ENCODE peak calls at places on chromosome 5, in ten cellular contexts. G is NB4; M is stimulated activated CD8-positive, alpha-beta memory T cell treated with anti-CD3 and anti-CD28 coated beads, Interleukin-12 subunit alpha, Interleukin-12 subunit beta, amount 100 ng/mL, for 1 hour; Z is cardiac muscle cell; I is SIG-M5; N is fibroblast of mammary gland; J is HFFc6; A is effector memory CD4-positive, alpha-beta T cell; P is H7; L is transverse colon. B is an unnamed sample.

GRCh38 chr5:67989457-67989856 is 226.1 kb upstream of the PIK3R1 start:
- DNase-seq in G (no peak), M (no peak), Z (no peak), I (no peak), N (peak), J (no peak), A (no peak), P (peak), L (no peak), B (no peak)

GRCh38 chr5:73603998-73604397 is 22.0 kb upstream of the ARHGEF28 start:
- DNase-seq in G (no peak), M (no peak), Z (no peak), I (no peak), N (no peak), J (no peak), A (no peak), P (no peak), L (no peak), B (no peak)

GRCh38 chr5:1564182-1564748 is 40.5 kb upstream of the LPCAT1 start:
- DNase-seq in G (peak), M (no peak), Z (no peak), I (peak), N (peak), J (peak), A (no peak), P (peak), L (peak), B (no peak)

GRCh38 chr5:128366147-128366546 is 171.9 kb downstream of the FBN2 start:
- DNase-seq in G (no peak), M (no peak), Z (no peak), I (no peak), N (no peak), J (no peak), A (no peak), P (no peak), L (no peak), B (no peak)

GRCh38 chr5:74432240-74432639 is 208.3 kb downstream of the ENC1 start:
- DNase-seq in G (no peak), M (no peak), Z (no peak), I (no peak), N (no peak), J (no peak), A (no peak), P (no peak), L (no peak), B (no peak)

GRCh38 chr5:81819556-81820314 is 68.8 kb upstream of the SSBP2 start:
- DNase-seq in G (peak), M (no peak), Z (no peak), I (no peak), N (peak), J (peak), A (no peak), P (no peak), L (no peak), B (no peak)

GRCh38 chr5:111347021-111347420 is 122.8 kb downstream of the CAMK4 start:
- DNase-seq in G (no peak), M (no peak), Z (no peak), I (no peak), N (no peak), J (no peak), A (no peak), P (no peak), L (no peak), B (no peak)

GRCh38 chr5:37214550-37214949 is 34.6 kb downstream of the CPLANE1 start:
- DNase-seq in G (peak), M (no peak), Z (no peak), I (no peak), N (no peak), J (no peak), A (no peak), P (no peak), L (no peak), B (no peak)

GRCh38 chr5:138989720-138990119 is 114.6 kb upstream of the LRRTM2 start:
- DNase-seq in G (no peak), M (no peak), Z (no peak), I (no peak), N (peak), J (peak), A (no peak), P (no peak), L (no peak), B (no peak)

GRCh38 chr5:27571681-27572080 is 533.3 kb upstream of the CDH9 start:
- DNase-seq in G (no peak), M (no peak), Z (no peak), I (no peak), N (peak), J (no peak), A (no peak), P (no peak), L (no peak), B (no peak)

GRCh38 chr5:153168226-153168625 is 322.2 kb upstream of the GRIA1 start:
- DNase-seq in G (no peak), M (no peak), Z (no peak), I (no peak), N (peak), J (no peak), A (no peak), P (no peak), L (no peak), B (no peak)

GRCh38 chr5:74510476-74510875 is 130.1 kb downstream of the ENC1 start:
- DNase-seq in G (no peak), M (no peak), Z (no peak), I (no peak), N (peak), J (no peak), A (no peak), P (no peak), L (no peak), B (no peak)

GRCh38 chr5:179699640-179700298 is 1.0 kb downstream of the CANX start:
- DNase-seq in G (peak), M (no peak), Z (no peak), I (no peak), N (peak), J (peak), A (no peak), P (peak), L (peak), B (peak)

GRCh38 chr5:126540631-126541030 is 54.4 kb downstream of the ALDH7A1 start:
- DNase-seq in G (no peak), M (no peak), Z (no peak), I (no peak), N (no peak), J (no peak), A (no peak), P (no peak), L (no peak), B (no peak)